ENCODE peak calls at places on chromosomes 12 and 14, in nine cellular contexts. Q, T, A, S, B, R, F, E and D are unnamed samples.

GRCh38 chr12:104454997-104455396 is 1.8 kb upstream of the CHST11 start:
- DNase-seq in F (no peak), S (peak), E (peak), A (no peak), Q (no peak), R (no peak), B (no peak), T (peak), D (peak)

GRCh38 chr12:57730336-57731067 is 8.0 kb downstream of the AGAP2 start:
- DNase-seq in S (no peak), B (no peak), T (no peak), Q (no peak), E (no peak), A (no peak), F (no peak), R (no peak), D (no peak)

GRCh38 chr12:39064712-39065111 is 159.3 kb upstream of the CPNE8 start:
- DNase-seq in E (no peak), Q (no peak), R (no peak), B (no peak), F (no peak), A (no peak), S (no peak), T (no peak), D (no peak)

GRCh38 chr12:52615208-52615868 is 3.0 kb downstream of the KRT73 start:
- DNase-seq in F (peak), A (peak), Q (no peak), R (no peak), E (no peak), B (no peak), S (no peak), T (no peak), D (no peak)

GRCh38 chr14:53767566-53767965 is 189.1 kb downstream of the BMP4 start:
- DNase-seq in Q (no peak), A (no peak), B (no peak), S (no peak), T (no peak), F (no peak), R (no peak), E (no peak), D (no peak)

GRCh38 chr14:20429801-20430669 is 5.9 kb downstream of the KLHL33 start:
- DNase-seq in E (no peak), S (no peak), T (no peak), B (peak), R (no peak), Q (peak), F (no peak), A (no peak), D (no peak)

GRCh38 chr14:76782115-76782884 is 21.0 kb downstream of the VASH1 start:
- DNase-seq in R (no peak), E (no peak), T (no peak), A (no peak), Q (no peak), B (no peak), S (no peak), F (no peak), D (no peak)

GRCh38 chr14:75531660-75532317 is 9.5 kb downstream of the BATF start:
- DNase-seq in F (no peak), Q (no peak), E (no peak), B (no peak), R (no peak), S (peak), A (no peak), T (no peak), D (no peak)

GRCh38 chr12:62802981-62803380 is 132.0 kb downstream of the PPM1H start:
- DNase-seq in A (no peak), E (no peak), F (no peak), Q (peak), S (no peak), R (no peak), T (no peak), B (peak), D (no peak)

GRCh38 chr12:131831021-131831571 is 2.9 kb downstream of the MMP17 start:
- DNase-seq in A (no peak), B (no peak), R (no peak), E (no peak), Q (no peak), F (no peak), T (no peak), S (no peak), D (no peak)

GRCh38 chr12:104478396-104479140 is 21.8 kb downstream of the CHST11 start:
- DNase-seq in T (no peak), B (no peak), R (no peak), Q (peak), S (no peak), E (no peak), F (no peak), A (no peak), D (no peak)

GRCh38 chr12:126617312-126617711 is 1552.1 kb downstream of the AACS start:
- DNase-seq in S (no peak), A (no peak), F (peak), R (no peak), E (no peak), Q (no peak), B (no peak), T (no peak), D (no peak)

GRCh38 chr14:84323963-84324362 is 1206.0 kb upstream of the FLRT2 start:
- DNase-seq in F (no peak), T (no peak), S (no peak), A (no peak), Q (no peak), B (no peak), E (no peak), R (no peak), D (no peak)